ENCODE peak calls at places on chromosomes 4 and X, in nine cellular contexts. S is tibial nerve; G is ureter; M is activated T-helper 1 cell treated with anti-CD3 and anti-CD28 coated beads, Interleukin-12 subunit alpha, Interleukin-12 subunit beta, Interleukin-2, Interleukin-4 antibody, amounts not matched to agents 30 ng/mL and 10 ng/mL and 1 ng/mL, durations not matched to agents 14 hours and 24 hours and 36 hours; L is NCI-H510A treated with DMSO at 0.1 percent for 48 hours; J is sciatic nerve; O is brain microvascular endothelial cell; E is T-helper 9 cell; I is SW480. V is an unnamed sample.

GRCh38 chr4:3207531-3208037 is 41.4 kb upstream of the MSANTD1 start:
- DNase-seq in S (no peak), G (no peak), M (no peak), L (no peak), J (no peak), O (no peak), E (no peak), I (no peak), V (no peak)

GRCh38 chr4:137651128-137651527 is 118.8 kb upstream of the PCDH18 start:
- DNase-seq in S (no peak), G (no peak), M (no peak), L (no peak), J (no peak), O (peak; percentile 74), E (no peak), I (peak; percentile 6), V (no peak)

GRCh38 chrX:101347859-101348451 is 587 bp downstream of the TIMM8A start:
- DNase-seq in S (no peak), G (no peak), M (no peak), L (no peak), J (no peak), O (no peak), E (no peak), I (peak; percentile 3), V (no peak)

GRCh38 chr4:185346975-185347601 is 48.6 kb downstream of the LRP2BP start:
- DNase-seq in S (no peak), G (no peak), M (no peak), L (no peak), J (no peak), O (peak; percentile 80), E (no peak), I (no peak), V (no peak)

GRCh38 chrX:149312936-149313432 is 192.1 kb downstream of the IDS start:
- DNase-seq in S (no peak), G (no peak), M (no peak), L (no peak), J (no peak), O (no peak), E (no peak), I (no peak), V (no peak)

GRCh38 chrX:68511255-68511654 is 12.4 kb downstream of the YIPF6 start:
- DNase-seq in S (no peak), G (peak; percentile 47), M (no peak), L (peak; percentile 13), J (no peak), O (peak; percentile 30), E (no peak), I (peak; percentile 23), V (no peak)

GRCh38 chr4:96166806-96167205 is 326.9 kb downstream of the PDHA2 start:
- DNase-seq in S (no peak), G (no peak), M (no peak), L (no peak), J (no peak), O (no peak), E (no peak), I (no peak), V (no peak)

GRCh38 chr4:96016615-96017299 is 176.9 kb downstream of the PDHA2 start:
- DNase-seq in S (no peak), G (no peak), M (no peak), L (no peak), J (no peak), O (peak; percentile 77), E (no peak), I (no peak), V (no peak)

GRCh38 chrX:110428144-110428543 is 69.5 kb downstream of the RTL9 start:
- DNase-seq in S (no peak), G (no peak), M (no peak), L (no peak), J (no peak), O (no peak), E (no peak), I (peak; percentile 20), V (no peak)

GRCh38 chr4:41525129-41525528 is 12.8 kb upstream of the LIMCH1 start:
- DNase-seq in S (no peak), G (no peak), M (no peak), L (no peak), J (no peak), O (peak; percentile 81), E (no peak), I (peak; percentile 7), V (no peak)

GRCh38 chr4:72701987-72702819 is 133.2 kb upstream of the ADAMTS3 start:
- DNase-seq in S (no peak), G (no peak), M (no peak), L (peak; percentile 57), J (no peak), O (peak; percentile 77), E (no peak), I (peak; percentile 27), V (no peak)

GRCh38 chr4:87232241-87232640 is 11.8 kb upstream of the KLHL8 start:
- DNase-seq in S (no peak), G (no peak), M (no peak), L (no peak), J (no peak), O (no peak), E (no peak), I (no peak), V (no peak)

GRCh38 chr4:40195182-40196177 is 1.4 kb upstream of the RHOH start:
- DNase-seq in S (no peak), G (no peak), M (no peak), L (no peak), J (no peak), O (no peak), E (no peak), I (no peak), V (no peak)

GRCh38 chr4:26238782-26239647 is 81.8 kb upstream of the RBPJ start:
- DNase-seq in S (no peak), G (no peak), M (no peak), L (peak; percentile 95), J (no peak), O (peak; percentile 67), E (no peak), I (no peak), V (no peak)

GRCh38 chrX:26138043-26138442 is at the start of gene MAGEB18:
- DNase-seq in S (no peak), G (no peak), M (no peak), L (no peak), J (no peak), O (no peak), E (no peak), I (no peak), V (no peak)

GRCh38 chr4:41203169-41203568 is 11.2 kb downstream of the APBB2 start:
- DNase-seq in S (no peak), G (no peak), M (no peak), L (no peak), J (no peak), O (no peak), E (no peak), I (no peak), V (no peak)

GRCh38 chr4:86529450-86529849 is 64.7 kb upstream of the PTPN13 start:
- DNase-seq in S (no peak), G (no peak), M (no peak), L (peak; percentile 61), J (no peak), O (no peak), E (no peak), I (no peak), V (no peak)

GRCh38 chrX:123920065-123920785 is 41.3 kb upstream of the STAG2 start:
- DNase-seq in S (no peak), G (no peak), M (no peak), L (no peak), J (no peak), O (peak; percentile 38), E (no peak), I (peak; percentile 37), V (no peak)

GRCh38 chr4:53908661-53909078 is 155.7 kb downstream of the CHIC2 start:
- DNase-seq in S (no peak), G (peak; percentile 52), M (no peak), L (peak; percentile 94), J (no peak), O (peak; percentile 89), E (no peak), I (peak; percentile 86), V (no peak)

GRCh38 chrX:149504226-149504914 is 736 bp downstream of the IDS start:
- DNase-seq in S (no peak), G (no peak), M (peak; percentile 63), L (peak; percentile 59), J (no peak), O (no peak), E (peak; percentile 54), I (peak; percentile 9), V (peak; percentile 24)

GRCh38 chr4:2689825-2690700 is 66.1 kb downstream of the TNIP2 start:
- DNase-seq in S (no peak), G (no peak), M (no peak), L (no peak), J (no peak), O (peak; percentile 29), E (no peak), I (no peak), V (peak; percentile 11)

GRCh38 chr4:68451246-68452211 is 4.3 kb downstream of the TMPRSS11E start:
- DNase-seq in S (no peak), G (no peak), M (no peak), L (no peak), J (no peak), O (no peak), E (no peak), I (peak; percentile 33), V (no peak)

GRCh38 chr4:110683600-110683999 is 60.7 kb upstream of the PITX2 start:
- DNase-seq in S (no peak), G (no peak), M (no peak), L (no peak), J (no peak), O (no peak), E (no peak), I (no peak), V (no peak)

GRCh38 chr4:137896221-137896737 is 345.9 kb downstream of the SLC7A11 start:
- DNase-seq in S (no peak), G (no peak), M (no peak), L (no peak), J (no peak), O (peak; percentile 11), E (no peak), I (no peak), V (no peak)

GRCh38 chr4:10096201-10096975 is 20.2 kb downstream of the WDR1 start:
- DNase-seq in S (peak; percentile 40), G (peak; percentile 66), M (peak; percentile 72), L (no peak), J (peak; percentile 76), O (peak; percentile 94), E (peak; percentile 60), I (no peak), V (peak; percentile 66)

GRCh38 chr4:46329118-46329976 is 60.6 kb downstream of the GABRA2 start:
- DNase-seq in S (no peak), G (no peak), M (no peak), L (peak; percentile 57), J (no peak), O (no peak), E (no peak), I (peak; percentile 51), V (no peak)

GRCh38 chrX:153778151-153778551 is 2.7 kb upstream of the SRPK3 start:
- DNase-seq in S (no peak), G (no peak), M (no peak), L (no peak), J (no peak), O (no peak), E (no peak), I (no peak), V (no peak)

GRCh38 chr4:20272411-20272872 is 20.7 kb downstream of the SLIT2 start:
- DNase-seq in S (no peak), G (no peak), M (no peak), L (peak; percentile 34), J (no peak), O (no peak), E (no peak), I (peak; percentile 4), V (no peak)

GRCh38 chrX:21166302-21166982 is 207.8 kb upstream of the CNKSR2 start:
- DNase-seq in S (no peak), G (no peak), M (no peak), L (no peak), J (no peak), O (peak; percentile 46), E (no peak), I (peak; percentile 29), V (no peak)

GRCh38 chrX:68842781-68843581 is 14.2 kb downstream of the EFNB1 start:
- DNase-seq in S (no peak), G (no peak), M (no peak), L (no peak), J (no peak), O (no peak), E (no peak), I (no peak), V (no peak)

GRCh38 chrX:77003956-77004355 is 443.2 kb upstream of the FGF16 start:
- DNase-seq in S (no peak), G (no peak), M (peak; percentile 22), L (no peak), J (no peak), O (no peak), E (no peak), I (no peak), V (peak; percentile 1)

V was measured in activated CD8-positive, alpha-beta memory T cell treated with anti-CD3 and anti-CD28 coated beads for 4 hours.